ENCODE peak calls at places on chromosomes 16 and 17, in nine cellular contexts. C is HCT116, G is adrenal gland, L is stomach, E is esophagus squamous epithelium, Z is body of pancreas, H is tibial nerve, K is prostate gland, Q is suprapubic skin. D is an unnamed sample.

GRCh38 chr16:19505600-19506303 is 16.1 kb downstream of the GDE1 start:
- DNase-seq in H (peak; percentile 72), L (no peak), K (no peak), C (no peak), Z (no peak), E (no peak), G (no peak), Q (no peak), D (no peak)

GRCh38 chr17:13698832-13699231 is 97.1 kb upstream of the HS3ST3A1 start:
- DNase-seq in H (no peak), G (no peak), Q (no peak), K (no peak), L (no peak), C (no peak), E (no peak), Z (no peak), D (no peak)

GRCh38 chr17:64492481-64493109 is 4.3 kb downstream of the POLG2 start:
- DNase-seq in Z (no peak), G (no peak), Q (no peak), E (no peak), H (no peak), K (no peak), C (no peak), L (no peak), D (no peak)

GRCh38 chr16:68539704-68540370 is 746 bp downstream of the ZFP90 start:
- DNase-seq in L (no peak), E (no peak), Q (no peak), C (no peak), G (peak; percentile 50), H (no peak), Z (no peak), K (no peak), D (no peak)

GRCh38 chr17:75344664-75345063 is 55.4 kb upstream of the SLC25A19 start:
- DNase-seq in L (no peak), E (no peak), Z (no peak), G (peak; percentile 39), H (no peak), C (no peak), K (no peak), Q (no peak), D (no peak)

GRCh38 chr16:75566889-75567255 is 693 bp downstream of the GABARAPL2 start:
- DNase-seq in K (no peak), L (no peak), C (no peak), Q (no peak), Z (no peak), H (no peak), E (no peak), G (peak; percentile 58), D (no peak)

GRCh38 chr17:35433075-35433894 is 985 bp upstream of the SLFN12 start:
- DNase-seq in K (peak; percentile 72), H (peak; percentile 65), Z (peak; percentile 87), L (peak; percentile 69), G (peak; percentile 95), Q (no peak), E (no peak), C (peak; percentile 85), D (peak; percentile 84)

GRCh38 chr16:65113441-65113840 is 8.4 kb downstream of the CDH11 start:
- DNase-seq in K (no peak), C (no peak), E (no peak), G (no peak), H (no peak), L (no peak), Q (no peak), Z (no peak), D (no peak)

GRCh38 chr17:57634713-57635465 is 110.2 kb downstream of the CCDC182 start:
- DNase-seq in K (no peak), H (no peak), Z (no peak), L (no peak), G (no peak), E (no peak), C (peak; percentile 10), Q (peak; percentile 16), D (no peak)

GRCh38 chr16:66566051-66566901 is at the start of gene CMTM1:
- DNase-seq in Z (no peak), Q (no peak), K (no peak), H (no peak), E (no peak), L (no peak), G (no peak), C (no peak), D (no peak)

GRCh38 chr17:80394629-80395216 is 20.2 kb upstream of the ENDOV start:
- DNase-seq in E (no peak), C (no peak), Q (no peak), L (no peak), G (no peak), Z (no peak), K (no peak), H (no peak), D (no peak)

GRCh38 chr16:56932588-56933265 is 785 bp downstream of the HERPUD1 start:
- DNase-seq in G (peak; percentile 96), L (peak; percentile 80), E (no peak), Q (peak; percentile 90), H (peak; percentile 84), C (peak; percentile 38), K (peak; percentile 81), Z (peak; percentile 92), D (peak; percentile 89)

GRCh38 chr17:28684963-28685362 is 23.0 kb downstream of the SUPT6H start:
- DNase-seq in K (peak; percentile 66), Q (peak; percentile 60), H (peak; percentile 23), E (no peak), Z (peak; percentile 70), G (peak; percentile 95), C (no peak), L (no peak), D (no peak)

GRCh38 chr17:75815399-75815798 is 28.8 kb downstream of the UNC13D start:
- DNase-seq in H (no peak), L (no peak), Q (no peak), Z (no peak), K (no peak), G (no peak), E (no peak), C (no peak), D (no peak)

GRCh38 chr17:21502301-21502700 is 126.1 kb downstream of the KCNJ12 start:
- DNase-seq in K (no peak), G (peak; percentile 2), Z (no peak), E (no peak), L (no peak), H (no peak), C (no peak), Q (no peak), D (no peak)

DNA sequence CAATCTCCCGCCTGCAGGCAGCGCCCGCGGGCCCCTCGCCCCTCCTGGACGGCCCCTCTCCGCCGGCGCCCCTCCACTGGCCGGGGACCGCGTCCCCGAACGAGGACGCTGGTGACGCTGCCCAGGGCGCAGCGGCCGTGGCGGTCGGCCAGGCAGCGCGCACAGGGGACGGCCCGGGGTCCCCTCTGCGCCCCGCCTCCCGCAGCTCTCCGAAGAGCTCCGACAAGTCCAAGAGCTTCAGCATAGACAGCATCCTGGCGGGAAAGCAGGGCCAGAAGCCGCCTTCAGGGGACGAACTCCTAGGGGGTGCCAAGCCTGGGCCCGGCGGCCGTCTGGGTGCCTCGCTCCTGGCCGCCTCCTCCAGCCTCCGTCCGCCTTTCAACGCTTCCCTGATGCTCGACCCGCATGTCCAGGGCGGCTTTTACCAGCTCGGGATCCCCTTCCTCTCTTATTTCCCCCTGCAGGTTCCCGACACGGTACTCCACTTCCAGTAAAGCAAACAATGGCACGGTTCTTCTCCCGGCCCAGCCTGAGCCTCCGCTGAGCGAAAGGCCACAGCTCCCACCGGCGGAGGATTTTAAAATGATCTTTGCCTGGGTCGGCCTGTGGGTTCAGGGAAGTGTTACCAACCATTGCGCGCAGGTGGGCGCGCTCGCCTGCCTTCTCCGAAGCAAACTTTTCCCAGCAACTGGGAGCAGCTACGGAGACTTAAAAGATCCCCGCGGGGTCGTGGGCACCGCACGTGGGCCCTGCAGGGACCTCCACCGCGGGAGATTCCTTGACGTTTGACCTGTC is 1.1 kb downstream of the FOXL1 start:
- DNase-seq in K (no peak), L (no peak), Q (no peak), E (no peak), G (peak; percentile 36), Z (no peak), C (no peak), H (no peak), D (peak; percentile 65)
- H3K4me3 ChIP-seq in K (peak overlapping the region; percentile 8), L (peak overlapping the region; percentile 26), Q (peak overlapping the region; percentile 24), E (peak overlapping the region; percentile 56), G (peak overlapping the region; percentile 32), Z (no peak overlapping the region), C (no peak overlapping the region), H (peak overlapping the region; percentile 46), D (no peak overlapping the region)

GRCh38 chr16:27445502-27446175 is 43.7 kb downstream of the IL21R start:
- DNase-seq in H (no peak), Q (no peak), E (no peak), C (no peak), G (no peak), L (no peak), Z (no peak), K (no peak), D (no peak)
- TF ChIP-seq POLR2A in H (no peak), Q (no peak), E (no peak), C (no peak), G (no peak), L (no peak), Z (no peak), K (no peak), D (no peak)

DNA sequence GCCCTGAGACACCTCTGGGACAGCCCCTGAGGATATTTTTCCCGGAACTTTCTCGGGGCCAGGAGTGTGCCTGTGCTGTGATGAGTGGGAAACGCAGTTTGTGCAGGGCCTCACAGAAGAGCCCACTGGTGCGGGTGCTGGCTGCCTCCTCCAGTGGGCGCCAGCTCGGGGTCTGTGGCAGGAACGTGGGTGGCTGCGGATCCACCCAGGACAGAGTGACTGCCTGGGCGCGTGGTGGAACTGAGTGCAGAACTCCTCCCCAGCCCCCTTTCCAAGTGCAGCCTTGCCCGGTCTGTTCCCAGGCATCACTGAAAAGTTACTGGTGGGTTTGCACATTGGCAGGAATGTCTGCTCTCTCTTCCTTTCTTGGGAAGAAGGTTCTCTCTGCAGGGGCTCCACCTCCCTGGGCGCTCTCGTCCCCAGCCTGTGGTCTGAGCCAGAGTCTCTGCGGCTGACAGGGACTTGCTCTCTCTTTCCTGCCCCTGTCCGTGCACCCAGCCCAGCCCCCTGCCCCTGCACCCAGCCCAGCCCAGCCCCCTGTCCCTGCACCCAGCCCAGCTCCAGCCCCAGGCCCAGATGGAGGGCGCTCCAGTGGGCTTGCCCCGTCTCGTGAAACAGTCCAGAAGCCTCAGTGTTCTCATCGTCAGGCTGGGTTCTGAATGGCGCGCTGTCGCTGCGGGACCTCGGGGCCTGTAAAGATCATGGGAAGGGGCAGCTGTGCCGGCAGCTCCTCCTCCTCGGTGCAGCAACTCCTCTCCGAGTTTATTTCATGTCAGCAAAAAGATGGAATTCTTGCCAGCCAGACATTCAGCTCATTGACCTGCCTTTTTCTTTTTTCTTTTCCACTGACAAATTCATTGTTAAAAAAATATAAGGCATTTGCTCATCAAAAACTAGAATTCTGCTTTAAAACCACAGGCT is 117.5 kb downstream of the BANP start:
- DNase-seq in E (no peak), H (no peak), Z (no peak), Q (no peak), L (no peak), G (no peak), K (no peak), C (no peak), D (no peak)
- TF ChIP-seq CTCF in E (no peak), H (no peak), Z (no peak), Q (no peak), L (no peak), G (no peak), K (no peak), C (peak; percentile 8), D (no peak)

DNA sequence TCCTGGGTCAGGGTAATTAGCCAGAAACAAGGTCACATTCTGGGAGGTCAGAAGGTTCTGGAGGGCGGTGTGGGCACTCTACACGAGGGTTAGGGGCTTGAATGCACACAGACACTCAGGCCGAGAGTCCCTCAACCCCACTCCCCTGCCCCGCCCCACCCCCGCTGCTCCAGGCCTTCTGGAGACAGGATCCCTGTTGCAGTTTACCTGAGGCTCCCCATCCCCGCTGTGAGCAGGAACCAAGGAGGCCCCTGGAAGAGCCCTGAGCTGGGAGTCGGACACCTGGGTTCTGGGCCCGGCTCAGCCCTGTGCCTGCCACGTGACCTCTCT is 4.4 kb upstream of the ACTG1 start:
- DNase-seq in K (no peak), G (no peak), L (no peak), C (no peak), Z (no peak), Q (no peak), E (no peak), H (no peak), D (no peak)
- H3K4me3 ChIP-seq in K (no peak overlapping the region), G (no peak overlapping the region), L (peak overlapping the region; percentile 88), C (no peak overlapping the region), Z (no peak overlapping the region), Q (no peak overlapping the region), E (peak overlapping the region; percentile 98), H (peak overlapping the region; percentile 95), D (no peak overlapping the region)